ENCODE peak calls at places on chromosomes 4 and X, in eight cellular contexts. Z, N, B, S, H, W, E and Q are unnamed samples.

GRCh38 chr4:109735566-109736454 is 5.9 kb upstream of the PLA2G12A start:
- DNase-seq in Z (no peak), N (no peak), B (peak), S (no peak), H (no peak), W (no peak), E (no peak), Q (no peak)

GRCh38 chr4:118758293-118758692 is 73.1 kb downstream of the METTL14 start:
- DNase-seq in Z (no peak), N (no peak), B (peak), S (no peak), H (no peak), W (no peak), E (no peak), Q (no peak)

GRCh38 chrX:22053486-22053885 is 21.4 kb downstream of the PHEX start:
- DNase-seq in Z (no peak), N (no peak), B (no peak), S (no peak), H (no peak), W (no peak), E (no peak), Q (no peak)

GRCh38 chr4:38327174-38327573 is 336.8 kb upstream of the KLF3 start:
- DNase-seq in Z (no peak), N (no peak), B (no peak), S (no peak), H (no peak), W (no peak), E (no peak), Q (no peak)

GRCh38 chr4:10417720-10418119 is 39.5 kb downstream of the ZNF518B start:
- DNase-seq in Z (no peak), N (no peak), B (no peak), S (no peak), H (no peak), W (no peak), E (no peak), Q (no peak)

GRCh38 chrX:107450823-107451509 is 1.5 kb downstream of the FRMPD3 start:
- DNase-seq in Z (peak), N (no peak), B (no peak), S (no peak), H (no peak), W (no peak), E (no peak), Q (no peak)

GRCh38 chr4:185312699-185313098 is 83.0 kb downstream of the LRP2BP start:
- DNase-seq in Z (no peak), N (no peak), B (no peak), S (no peak), H (no peak), W (no peak), E (no peak), Q (no peak)

GRCh38 chr4:151485541-151486131 is 76.7 kb downstream of the FHIP1A start:
- DNase-seq in Z (peak), N (no peak), B (no peak), S (no peak), H (no peak), W (no peak), E (no peak), Q (no peak)

GRCh38 chr4:31343058-31343457 is 622.9 kb downstream of the PCDH7 start:
- DNase-seq in Z (no peak), N (no peak), B (no peak), S (no peak), H (no peak), W (no peak), E (no peak), Q (no peak)

GRCh38 chr4:183540498-183540953 is 35.7 kb downstream of the ING2 start:
- DNase-seq in Z (no peak), N (no peak), B (no peak), S (no peak), H (no peak), W (no peak), E (no peak), Q (no peak)

GRCh38 chr4:109440948-109441347 is 7.3 kb downstream of the SEC24B start:
- DNase-seq in Z (no peak), N (no peak), B (peak), S (no peak), H (no peak), W (no peak), E (no peak), Q (no peak)

GRCh38 chr4:15327311-15328298 is 100.2 kb upstream of the C1QTNF7 start:
- DNase-seq in Z (no peak), N (no peak), B (peak), S (no peak), H (no peak), W (no peak), E (no peak), Q (no peak)

GRCh38 chr4:120873554-120873953 is 49.0 kb downstream of the PRDM5 start:
- DNase-seq in Z (no peak), N (no peak), B (no peak), S (no peak), H (no peak), W (no peak), E (no peak), Q (no peak)

GRCh38 chr4:107299646-107300045 is 263.5 kb upstream of the DKK2 start:
- DNase-seq in Z (no peak), N (no peak), B (no peak), S (no peak), H (no peak), W (no peak), E (no peak), Q (no peak)

GRCh38 chrX:31714797-31715196 is 643.0 kb upstream of the FTHL17 start:
- DNase-seq in Z (no peak), N (no peak), B (no peak), S (no peak), H (no peak), W (no peak), E (no peak), Q (no peak)

GRCh38 chr4:166077782-166078181 is 204.7 kb downstream of the TLL1 start:
- DNase-seq in Z (no peak), N (no peak), B (no peak), S (no peak), H (no peak), W (no peak), E (no peak), Q (no peak)

GRCh38 chrX:65821721-65822496 is 154.5 kb downstream of the MSN start:
- DNase-seq in Z (no peak), N (no peak), B (no peak), S (no peak), H (no peak), W (no peak), E (no peak), Q (no peak)

GRCh38 chr4:149553959-149554520 is 261.6 kb downstream of the IQCM start:
- DNase-seq in Z (no peak), N (no peak), B (no peak), S (no peak), H (no peak), W (no peak), E (no peak), Q (no peak)

GRCh38 chr4:41129936-41130440 is 84.4 kb downstream of the APBB2 start:
- DNase-seq in Z (no peak), N (no peak), B (peak), S (no peak), H (no peak), W (no peak), E (no peak), Q (no peak)

GRCh38 chrX:49106930-49107329 is 16.6 kb downstream of the GPKOW start:
- DNase-seq in Z (peak), N (no peak), B (peak), S (peak), H (peak), W (no peak), E (peak), Q (peak)

GRCh38 chrX:34956915-34957314 is 14.3 kb downstream of the FAM47B start:
- DNase-seq in Z (no peak), N (no peak), B (peak), S (peak), H (no peak), W (no peak), E (no peak), Q (no peak)

GRCh38 chr4:145829629-145830395 is 108.8 kb downstream of the ZNF827 start:
- DNase-seq in Z (no peak), N (no peak), B (no peak), S (no peak), H (no peak), W (no peak), E (no peak), Q (no peak)

GRCh38 chr4:89572224-89572858 is 264.6 kb downstream of the SNCA start:
- DNase-seq in Z (no peak), N (peak), B (peak), S (no peak), H (no peak), W (no peak), E (no peak), Q (no peak)

GRCh38 chr4:133147365-133147821 is 1.7 kb upstream of the PCDH10 start:
- DNase-seq in Z (no peak), N (no peak), B (no peak), S (no peak), H (no peak), W (no peak), E (no peak), Q (peak)

GRCh38 chr4:138110815-138111214 is 131.3 kb downstream of the SLC7A11 start:
- DNase-seq in Z (no peak), N (no peak), B (peak), S (no peak), H (no peak), W (no peak), E (no peak), Q (no peak)

GRCh38 chrX:65928522-65928921 is 111.4 kb downstream of the VSIG4 start:
- DNase-seq in Z (no peak), N (no peak), B (no peak), S (no peak), H (no peak), W (no peak), E (no peak), Q (no peak)

GRCh38 chr4:37441231-37442061 is 196.9 kb downstream of the NWD2 start:
- DNase-seq in Z (no peak), N (no peak), B (no peak), S (no peak), H (no peak), W (no peak), E (no peak), Q (no peak)

GRCh38 chrX:69149466-69150293 is 15.6 kb downstream of the PJA1 start:
- DNase-seq in Z (peak), N (no peak), B (no peak), S (no peak), H (no peak), W (no peak), E (no peak), Q (no peak)

GRCh38 chrX:101485212-101486064 is at the start of gene ARMCX4:
- DNase-seq in Z (peak), N (no peak), B (peak), S (peak), H (no peak), W (peak), E (peak), Q (peak)

GRCh38 chr4:38948551-38948950 is 80.9 kb downstream of the FAM114A1 start:
- DNase-seq in Z (no peak), N (no peak), B (peak), S (peak), H (no peak), W (no peak), E (peak), Q (no peak)